ENCODE peak calls at places on chromosomes 2 and 18, in six cellular contexts. One of them, this sample, is unnamed.

GRCh38 chr18:76412010-76412817 is 82.8 kb downstream of the ZNF516 start:
- DNase-seq in HCT116: no peak
- DNase-seq in K562: no peak
- DNase-seq in SK-N-SH: no peak
- DNase-seq in H1: no peak
- DNase-seq in HepG2: no peak
- DNase-seq in this sample: no peak

GRCh38 chr2:226738191-226738820 is 61.3 kb downstream of the IRS1 start:
- DNase-seq in HCT116: no peak
- DNase-seq in K562: no peak
- DNase-seq in SK-N-SH: no peak
- DNase-seq in H1: no peak
- DNase-seq in HepG2: peak
- DNase-seq in this sample: no peak

GRCh38 chr2:174597347-174598047 is at the start of gene WIPF1:
- DNase-seq in HCT116: no peak
- DNase-seq in K562: no peak
- DNase-seq in SK-N-SH: no peak
- DNase-seq in H1: no peak
- DNase-seq in HepG2: no peak
- DNase-seq in this sample: peak

GRCh38 chr2:109525836-109526235 is 87.9 kb downstream of the SEPTIN10 start:
- DNase-seq in HCT116: no peak
- DNase-seq in K562: no peak
- DNase-seq in SK-N-SH: no peak
- DNase-seq in H1: no peak
- DNase-seq in HepG2: no peak
- DNase-seq in this sample: no peak

GRCh38 chr18:76686737-76687231 is 135.6 kb upstream of the ZNF236 start:
- DNase-seq in HCT116: peak
- DNase-seq in K562: no peak
- DNase-seq in SK-N-SH: peak
- DNase-seq in H1: peak
- DNase-seq in HepG2: peak
- DNase-seq in this sample: peak

GRCh38 chr2:31031132-31031706 is 107.0 kb downstream of the GALNT14 start:
- DNase-seq in HCT116: no peak
- DNase-seq in K562: no peak
- DNase-seq in SK-N-SH: no peak
- DNase-seq in H1: no peak
- DNase-seq in HepG2: no peak
- DNase-seq in this sample: peak

GRCh38 chr2:74047152-74047551 is 62.4 kb downstream of the TET3 start:
- DNase-seq in HCT116: no peak
- DNase-seq in K562: no peak
- DNase-seq in SK-N-SH: no peak
- DNase-seq in H1: no peak
- DNase-seq in HepG2: no peak
- DNase-seq in this sample: no peak

GRCh38 chr18:48055351-48055750 is 124.9 kb upstream of the SMAD2 start:
- DNase-seq in HCT116: no peak
- DNase-seq in K562: no peak
- DNase-seq in SK-N-SH: no peak
- DNase-seq in H1: no peak
- DNase-seq in HepG2: no peak
- DNase-seq in this sample: no peak

GRCh38 chr2:177900091-177900490 is 172.5 kb downstream of the PDE11A start:
- DNase-seq in HCT116: no peak
- DNase-seq in K562: no peak
- DNase-seq in SK-N-SH: no peak
- DNase-seq in H1: no peak
- DNase-seq in HepG2: no peak
- DNase-seq in this sample: no peak

GRCh38 chr2:1222062-1222461 is 191.2 kb upstream of the TPO start:
- DNase-seq in HCT116: no peak
- DNase-seq in K562: no peak
- DNase-seq in SK-N-SH: no peak
- DNase-seq in H1: no peak
- DNase-seq in HepG2: no peak
- DNase-seq in this sample: no peak

GRCh38 chr2:210617732-210618330 is 61.4 kb downstream of the CPS1 start:
- DNase-seq in HCT116: peak
- DNase-seq in K562: peak
- DNase-seq in SK-N-SH: peak
- DNase-seq in H1: no peak
- DNase-seq in HepG2: peak
- DNase-seq in this sample: no peak

GRCh38 chr2:219500135-219500534 is 1.4 kb downstream of the GMPPA start:
- DNase-seq in HCT116: no peak
- DNase-seq in K562: no peak
- DNase-seq in SK-N-SH: no peak
- DNase-seq in H1: no peak
- DNase-seq in HepG2: peak
- DNase-seq in this sample: no peak

GRCh38 chr2:20224716-20225293 is at the start of gene SDC1:
- DNase-seq in HCT116: no peak
- DNase-seq in K562: peak
- DNase-seq in SK-N-SH: peak
- DNase-seq in H1: peak
- DNase-seq in HepG2: no peak
- DNase-seq in this sample: no peak

GRCh38 chr2:228589115-228589514 is 407.6 kb upstream of the SPHKAP start:
- DNase-seq in HCT116: no peak
- DNase-seq in K562: no peak
- DNase-seq in SK-N-SH: no peak
- DNase-seq in H1: no peak
- DNase-seq in HepG2: no peak
- DNase-seq in this sample: no peak

GRCh38 chr2:189113963-189114362 is 65.6 kb downstream of the COL5A2 start:
- DNase-seq in HCT116: no peak
- DNase-seq in K562: no peak
- DNase-seq in SK-N-SH: no peak
- DNase-seq in H1: no peak
- DNase-seq in HepG2: no peak
- DNase-seq in this sample: no peak

GRCh38 chr2:156697906-156698305 is 261.7 kb downstream of the GPD2 start:
- DNase-seq in HCT116: no peak
- DNase-seq in K562: no peak
- DNase-seq in SK-N-SH: no peak
- DNase-seq in H1: no peak
- DNase-seq in HepG2: no peak
- DNase-seq in this sample: no peak

GRCh38 chr2:95026471-95027368 is 1.2 kb downstream of the MAL start:
- DNase-seq in HCT116: no peak
- DNase-seq in K562: no peak
- DNase-seq in SK-N-SH: no peak
- DNase-seq in H1: no peak
- DNase-seq in HepG2: no peak
- DNase-seq in this sample: no peak

GRCh38 chr2:213221962-213222361 is 62.3 kb upstream of the SPAG16 start:
- DNase-seq in HCT116: no peak
- DNase-seq in K562: no peak
- DNase-seq in SK-N-SH: no peak
- DNase-seq in H1: no peak
- DNase-seq in HepG2: no peak
- DNase-seq in this sample: no peak

DNA sequence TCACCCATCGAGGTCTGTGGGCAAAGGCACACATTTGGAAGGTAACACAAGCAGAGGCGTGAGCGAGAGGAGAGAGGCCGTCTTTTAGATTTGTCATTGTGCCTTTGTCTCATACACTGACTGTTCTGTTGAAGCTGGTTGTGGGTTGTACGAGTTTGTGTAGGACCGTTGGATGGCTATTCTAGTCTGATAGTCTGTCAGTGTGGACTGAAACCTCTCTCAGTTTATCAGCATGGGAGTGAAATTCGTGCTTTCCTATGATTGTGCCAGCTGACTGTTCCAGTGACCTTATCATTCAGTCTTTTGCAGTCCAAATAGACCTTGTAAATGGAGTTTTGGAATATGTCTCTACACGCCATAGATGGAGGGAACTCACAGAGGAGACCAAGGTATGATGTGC is 143.5 kb downstream of the LDLRAD4 start:
- DNase-seq in HCT116: no peak
- DNase-seq in K562: no peak
- DNase-seq in SK-N-SH: no peak
- DNase-seq in H1: no peak
- DNase-seq in HepG2: no peak
- DNase-seq in this sample: no peak
- TF ChIP-seq SIN3A in HCT116: no peak
- TF ChIP-seq SIN3A in K562: no peak
- TF ChIP-seq SIN3A in SK-N-SH: no peak
- TF ChIP-seq SIN3A in H1: no peak
- TF ChIP-seq SIN3A in HepG2: no peak
- TF ChIP-seq SIN3A in this sample: no peak

GRCh38 chr2:46170011-46170410 is 127.2 kb upstream of the EPAS1 start:
- DNase-seq in HCT116: no peak
- DNase-seq in K562: no peak
- DNase-seq in SK-N-SH: no peak
- DNase-seq in H1: no peak
- DNase-seq in HepG2: no peak
- DNase-seq in this sample: no peak

GRCh38 chr2:46169452-46169851 is 127.8 kb upstream of the EPAS1 start:
- DNase-seq in HCT116: no peak
- DNase-seq in K562: no peak
- DNase-seq in SK-N-SH: no peak
- DNase-seq in H1: no peak
- DNase-seq in HepG2: no peak
- DNase-seq in this sample: no peak

GRCh38 chr2:46171996-46172546 is 125.1 kb upstream of the EPAS1 start:
- DNase-seq in HCT116: peak
- DNase-seq in K562: no peak
- DNase-seq in SK-N-SH: peak
- DNase-seq in H1: no peak
- DNase-seq in HepG2: peak
- DNase-seq in this sample: no peak

GRCh38 chr2:46171441-46171953 is 125.7 kb upstream of the EPAS1 start:
- DNase-seq in HCT116: peak
- DNase-seq in K562: no peak
- DNase-seq in SK-N-SH: no peak
- DNase-seq in H1: no peak
- DNase-seq in HepG2: no peak
- DNase-seq in this sample: no peak

GRCh38 chr2:46170611-46171385 is 126.4 kb upstream of the EPAS1 start:
- DNase-seq in HCT116: no peak
- DNase-seq in K562: no peak
- DNase-seq in SK-N-SH: peak
- DNase-seq in H1: no peak
- DNase-seq in HepG2: no peak
- DNase-seq in this sample: no peak
- TF ChIP-seq RAD21 in HCT116: no peak
- TF ChIP-seq RAD21 in K562: no peak
- TF ChIP-seq RAD21 in SK-N-SH: no peak
- TF ChIP-seq RAD21 in H1: no peak
- TF ChIP-seq RAD21 in HepG2: no peak
- TF ChIP-seq RAD21 in this sample: no peak

GRCh38 chr2:71223767-71224333 is 3.1 kb downstream of the PAIP2B start:
- DNase-seq in HCT116: peak
- DNase-seq in K562: peak
- DNase-seq in SK-N-SH: peak
- DNase-seq in H1: peak
- DNase-seq in HepG2: peak
- DNase-seq in this sample: no peak
- TF ChIP-seq SIN3A in HCT116: no peak
- TF ChIP-seq SIN3A in K562: no peak
- TF ChIP-seq SIN3A in SK-N-SH: no peak
- TF ChIP-seq SIN3A in H1: no peak
- TF ChIP-seq SIN3A in HepG2: no peak
- TF ChIP-seq SIN3A in this sample: no peak

GRCh38 chr2:10788855-10789254 is 23.7 kb downstream of the PDIA6 start:
- DNase-seq in HCT116: no peak
- DNase-seq in K562: no peak
- DNase-seq in SK-N-SH: no peak
- DNase-seq in H1: no peak
- DNase-seq in HepG2: no peak
- DNase-seq in this sample: no peak
- TF ChIP-seq RAD21 in HCT116: no peak
- TF ChIP-seq RAD21 in K562: no peak
- TF ChIP-seq RAD21 in SK-N-SH: no peak
- TF ChIP-seq RAD21 in H1: no peak
- TF ChIP-seq RAD21 in HepG2: no peak
- TF ChIP-seq RAD21 in this sample: no peak

GRCh38 chr2:193824474-193824873 is 1629.7 kb upstream of the TMEFF2 start:
- DNase-seq in HCT116: peak
- DNase-seq in K562: no peak
- DNase-seq in SK-N-SH: no peak
- DNase-seq in H1: no peak
- DNase-seq in HepG2: no peak
- DNase-seq in this sample: no peak
- TF ChIP-seq SIN3A in HCT116: no peak
- TF ChIP-seq SIN3A in K562: no peak
- TF ChIP-seq SIN3A in SK-N-SH: no peak
- TF ChIP-seq SIN3A in H1: no peak
- TF ChIP-seq SIN3A in HepG2: no peak
- TF ChIP-seq SIN3A in this sample: no peak

DNA sequence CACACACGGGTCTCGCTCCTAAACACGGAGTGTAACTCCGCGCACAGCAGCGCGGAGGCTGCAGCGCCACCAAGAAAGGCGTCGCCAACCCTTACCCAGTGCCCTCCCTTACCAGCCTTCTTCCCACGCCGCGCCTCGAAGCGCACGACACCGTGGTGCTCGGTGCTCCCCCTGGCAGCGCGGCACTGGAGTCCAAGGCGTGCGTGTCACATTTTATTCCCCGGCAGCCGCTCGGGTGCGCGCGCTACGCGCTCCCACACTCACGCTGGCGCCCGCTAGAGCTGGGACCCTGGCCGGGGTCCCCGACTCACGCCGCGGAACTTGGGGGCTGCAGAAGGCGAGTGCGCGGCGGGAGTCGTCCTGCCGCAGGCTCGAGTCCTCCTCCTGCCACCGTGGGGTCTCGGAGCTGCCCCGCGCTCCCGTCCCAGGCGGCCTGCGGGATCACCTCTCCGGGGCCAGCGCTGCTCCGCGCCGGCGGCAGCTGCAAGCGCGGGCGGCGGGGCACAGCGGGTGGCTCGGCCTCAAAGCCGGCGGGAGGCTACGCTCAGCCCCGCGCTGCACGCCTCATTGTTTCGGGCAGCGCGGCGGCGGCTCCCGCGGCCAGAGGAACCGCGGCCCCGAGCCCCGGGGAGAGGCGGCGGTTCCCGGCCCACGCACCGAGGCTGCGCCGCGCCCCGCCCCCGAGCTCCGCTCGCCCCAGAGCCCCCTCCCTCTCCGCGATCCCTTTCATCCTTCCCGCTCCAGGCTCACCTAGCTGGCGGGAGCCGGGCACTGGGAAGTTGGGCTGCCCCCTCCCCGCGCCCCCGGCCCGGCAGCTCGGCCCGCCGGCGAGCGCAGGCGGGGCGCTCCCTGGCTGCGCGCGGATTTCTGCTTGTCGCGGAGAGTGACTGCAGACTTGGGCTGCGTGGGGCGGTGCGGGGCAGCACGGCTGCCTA is at the start of gene ST6GAL2:
- DNase-seq in HCT116: no peak
- DNase-seq in K562: no peak
- DNase-seq in SK-N-SH: peak
- DNase-seq in H1: peak
- DNase-seq in HepG2: no peak
- DNase-seq in this sample: no peak
- TF ChIP-seq RAD21 in HCT116: no peak
- TF ChIP-seq RAD21 in K562: no peak
- TF ChIP-seq RAD21 in SK-N-SH: no peak
- TF ChIP-seq RAD21 in H1: no peak
- TF ChIP-seq RAD21 in HepG2: no peak
- TF ChIP-seq RAD21 in this sample: no peak

This sample was measured in GM12878.